ENCODE peak calls at places on chromosomes 6 and 20, in seven cellular contexts. Z, S, J, M, X, K and E are unnamed samples.

GRCh38 chr20:21077809-21078345 is 28.3 kb downstream of the LINC00237 start:
- DNase-seq in Z (no peak), S (no peak), J (no peak), M (no peak), X (no peak), K (no peak), E (no peak)

GRCh38 chr6:84193140-84193708 is 34.2 kb downstream of the CEP162 start:
- DNase-seq in Z (peak), S (no peak), J (no peak), M (no peak), X (no peak), K (peak), E (peak)

GRCh38 chr20:15675151-15675550 is 898.1 kb downstream of the KIF16B start:
- DNase-seq in Z (no peak), S (no peak), J (no peak), M (no peak), X (no peak), K (no peak), E (no peak)

GRCh38 chr6:116255246-116255800 is 1.4 kb upstream of the TSPYL4 start:
- DNase-seq in Z (peak), S (no peak), J (no peak), M (no peak), X (no peak), K (no peak), E (no peak)

GRCh38 chr6:137426007-137426689 is 68.0 kb downstream of the OLIG3 start:
- DNase-seq in Z (no peak), S (no peak), J (no peak), M (no peak), X (no peak), K (no peak), E (no peak)

GRCh38 chr6:77290798-77291197 is 172.5 kb downstream of the HTR1B start:
- DNase-seq in Z (no peak), S (no peak), J (no peak), M (no peak), X (no peak), K (no peak), E (no peak)

GRCh38 chr20:50838707-50839385 is 44.0 kb downstream of the BCAS4 start:
- DNase-seq in Z (no peak), S (no peak), J (no peak), M (no peak), X (no peak), K (no peak), E (no peak)

GRCh38 chr6:163712981-163713380 is 298.5 kb downstream of the QKI start:
- DNase-seq in Z (no peak), S (no peak), J (no peak), M (no peak), X (no peak), K (no peak), E (no peak)

GRCh38 chr6:4781967-4782537 is 5.8 kb downstream of the CDYL start:
- DNase-seq in Z (peak), S (no peak), J (no peak), M (no peak), X (no peak), K (no peak), E (no peak)

GRCh38 chr20:58103517-58103904 is 124.9 kb downstream of the ANKRD60 start:
- DNase-seq in Z (no peak), S (no peak), J (no peak), M (no peak), X (no peak), K (no peak), E (no peak)

GRCh38 chr20:59004493-59004762 is 2.6 kb downstream of the CTSZ start:
- DNase-seq in Z (no peak), S (no peak), J (no peak), M (peak), X (peak), K (no peak), E (no peak)

GRCh38 chr6:166707045-166707444 is 80.0 kb upstream of the RPS6KA2 start:
- DNase-seq in Z (peak), S (no peak), J (no peak), M (no peak), X (no peak), K (no peak), E (peak)

GRCh38 chr6:150932976-150933375 is 67.5 kb downstream of the MTHFD1L start:
- DNase-seq in Z (peak), S (no peak), J (no peak), M (no peak), X (no peak), K (no peak), E (peak)

GRCh38 chr6:116424001-116424400 is 37.2 kb upstream of the CALHM6 start:
- DNase-seq in Z (no peak), S (no peak), J (no peak), M (no peak), X (no peak), K (no peak), E (peak)

GRCh38 chr6:166052837-166053236 is 114.8 kb downstream of the TBXT start:
- DNase-seq in Z (no peak), S (no peak), J (no peak), M (no peak), X (no peak), K (no peak), E (no peak)

GRCh38 chr20:56558968-56559367 is 25.9 kb downstream of the FAM209B start:
- DNase-seq in Z (no peak), S (no peak), J (no peak), M (no peak), X (no peak), K (no peak), E (no peak)